ENCODE peak calls at places on chromosomes 5 and 9, in five cellular contexts. One of them, this sample, is unnamed.

GRCh38 chr9:134676886-134677285 is 35.3 kb downstream of the COL5A1 start:
- DNase-seq in A673: no peak
- DNase-seq in Peyer's patch: no peak
- DNase-seq in kidney: peak; percentile 37
- DNase-seq in OCI-LY7: no peak
- DNase-seq in this sample: peak; percentile 44

GRCh38 chr5:67996596-67996995 is 219.0 kb upstream of the PIK3R1 start:
- DNase-seq in A673: no peak
- DNase-seq in Peyer's patch: no peak
- DNase-seq in kidney: no peak
- DNase-seq in OCI-LY7: no peak
- DNase-seq in this sample: no peak

GRCh38 chr5:39714036-39714698 is 289.4 kb upstream of the DAB2 start:
- DNase-seq in A673: peak; percentile 60
- DNase-seq in Peyer's patch: peak; percentile 69
- DNase-seq in kidney: no peak
- DNase-seq in OCI-LY7: peak; percentile 39
- DNase-seq in this sample: no peak

GRCh38 chr5:166625210-166625865 is 1666.1 kb upstream of the WWC1 start:
- DNase-seq in A673: no peak
- DNase-seq in Peyer's patch: no peak
- DNase-seq in kidney: no peak
- DNase-seq in OCI-LY7: no peak
- DNase-seq in this sample: no peak

GRCh38 chr5:55902696-55903095 is 51.5 kb downstream of the IL31RA start:
- DNase-seq in A673: no peak
- DNase-seq in Peyer's patch: no peak
- DNase-seq in kidney: no peak
- DNase-seq in OCI-LY7: no peak
- DNase-seq in this sample: no peak

GRCh38 chr5:146620663-146621051 is 104.7 kb upstream of the GPR151 start:
- DNase-seq in A673: no peak
- DNase-seq in Peyer's patch: no peak
- DNase-seq in kidney: no peak
- DNase-seq in OCI-LY7: no peak
- DNase-seq in this sample: no peak

GRCh38 chr5:83512051-83512745 is 40.7 kb downstream of the VCAN start:
- DNase-seq in A673: no peak
- DNase-seq in Peyer's patch: no peak
- DNase-seq in kidney: no peak
- DNase-seq in OCI-LY7: no peak
- DNase-seq in this sample: no peak

GRCh38 chr5:80408976-80409926 is 1.4 kb downstream of the ZFYVE16 start:
- DNase-seq in A673: peak; percentile 19
- DNase-seq in Peyer's patch: no peak
- DNase-seq in kidney: no peak
- DNase-seq in OCI-LY7: no peak
- DNase-seq in this sample: no peak

GRCh38 chr5:116355819-116356601 is 218.6 kb downstream of the SEMA6A start:
- DNase-seq in A673: peak; percentile 23
- DNase-seq in Peyer's patch: no peak
- DNase-seq in kidney: no peak
- DNase-seq in OCI-LY7: no peak
- DNase-seq in this sample: no peak

GRCh38 chr5:135133698-135134515 is 99.9 kb upstream of the PITX1 start:
- DNase-seq in A673: no peak
- DNase-seq in Peyer's patch: peak; percentile 92
- DNase-seq in kidney: peak; percentile 61
- DNase-seq in OCI-LY7: no peak
- DNase-seq in this sample: no peak

GRCh38 chr5:177399903-177400868 is at the start of gene PFN3:
- DNase-seq in A673: peak; percentile 53
- DNase-seq in Peyer's patch: peak; percentile 70
- DNase-seq in kidney: no peak
- DNase-seq in OCI-LY7: no peak
- DNase-seq in this sample: no peak

GRCh38 chr5:155080721-155081120 is 67.2 kb downstream of the KIF4B start:
- DNase-seq in A673: no peak
- DNase-seq in Peyer's patch: no peak
- DNase-seq in kidney: no peak
- DNase-seq in OCI-LY7: no peak
- DNase-seq in this sample: no peak

GRCh38 chr9:17470449-17470848 is 108.4 kb upstream of the SH3GL2 start:
- DNase-seq in A673: no peak
- DNase-seq in Peyer's patch: no peak
- DNase-seq in kidney: no peak
- DNase-seq in OCI-LY7: no peak
- DNase-seq in this sample: no peak

GRCh38 chr5:45695011-45695667 is 1.0 kb downstream of the HCN1 start:
- DNase-seq in A673: peak; percentile 10
- DNase-seq in Peyer's patch: no peak
- DNase-seq in kidney: peak; percentile 57
- DNase-seq in OCI-LY7: no peak
- DNase-seq in this sample: no peak

GRCh38 chr5:66230551-66230950 is 86.5 kb downstream of the SREK1 start:
- DNase-seq in A673: no peak
- DNase-seq in Peyer's patch: no peak
- DNase-seq in kidney: no peak
- DNase-seq in OCI-LY7: no peak
- DNase-seq in this sample: no peak

GRCh38 chr9:92637331-92637730 is 32.6 kb downstream of the IPPK start:
- DNase-seq in A673: no peak
- DNase-seq in Peyer's patch: peak; percentile 36
- DNase-seq in kidney: no peak
- DNase-seq in OCI-LY7: no peak
- DNase-seq in this sample: no peak

GRCh38 chr9:16369427-16369826 is 501.0 kb downstream of the BNC2 start:
- DNase-seq in A673: no peak
- DNase-seq in Peyer's patch: no peak
- DNase-seq in kidney: no peak
- DNase-seq in OCI-LY7: no peak
- DNase-seq in this sample: no peak

GRCh38 chr9:33992622-33993021 is 56.1 kb downstream of the UBAP2 start:
- DNase-seq in A673: no peak
- DNase-seq in Peyer's patch: no peak
- DNase-seq in kidney: no peak
- DNase-seq in OCI-LY7: no peak
- DNase-seq in this sample: no peak

GRCh38 chr5:1537166-1538154 is 13.7 kb upstream of the LPCAT1 start:
- DNase-seq in A673: no peak
- DNase-seq in Peyer's patch: peak; percentile 47
- DNase-seq in kidney: no peak
- DNase-seq in OCI-LY7: no peak
- DNase-seq in this sample: peak; percentile 44

GRCh38 chr5:851553-851952 is 767 bp upstream of the ZDHHC11 start:
- DNase-seq in A673: no peak
- DNase-seq in Peyer's patch: peak; percentile 40
- DNase-seq in kidney: peak; percentile 29
- DNase-seq in OCI-LY7: no peak
- DNase-seq in this sample: peak; percentile 59

GRCh38 chr5:28707706-28708105 is 1669.3 kb upstream of the CDH9 start:
- DNase-seq in A673: no peak
- DNase-seq in Peyer's patch: no peak
- DNase-seq in kidney: no peak
- DNase-seq in OCI-LY7: no peak
- DNase-seq in this sample: no peak

GRCh38 chr5:28714887-28715286 is 1676.5 kb upstream of the CDH9 start:
- DNase-seq in A673: no peak
- DNase-seq in Peyer's patch: no peak
- DNase-seq in kidney: no peak
- DNase-seq in OCI-LY7: no peak
- DNase-seq in this sample: no peak

GRCh38 chr5:28708472-28708871 is 1670.1 kb upstream of the CDH9 start:
- DNase-seq in A673: no peak
- DNase-seq in Peyer's patch: no peak
- DNase-seq in kidney: no peak
- DNase-seq in OCI-LY7: no peak
- DNase-seq in this sample: no peak

GRCh38 chr5:28710360-28710759 is 1672.0 kb upstream of the CDH9 start:
- DNase-seq in A673: no peak
- DNase-seq in Peyer's patch: no peak
- DNase-seq in kidney: no peak
- DNase-seq in OCI-LY7: no peak
- DNase-seq in this sample: no peak
- TF ChIP-seq CTCF in A673: peak; percentile 24
- TF ChIP-seq CTCF in Peyer's patch: no peak
- TF ChIP-seq CTCF in kidney: no peak
- TF ChIP-seq CTCF in OCI-LY7: no peak
- TF ChIP-seq CTCF in this sample: peak; percentile 35

DNA sequence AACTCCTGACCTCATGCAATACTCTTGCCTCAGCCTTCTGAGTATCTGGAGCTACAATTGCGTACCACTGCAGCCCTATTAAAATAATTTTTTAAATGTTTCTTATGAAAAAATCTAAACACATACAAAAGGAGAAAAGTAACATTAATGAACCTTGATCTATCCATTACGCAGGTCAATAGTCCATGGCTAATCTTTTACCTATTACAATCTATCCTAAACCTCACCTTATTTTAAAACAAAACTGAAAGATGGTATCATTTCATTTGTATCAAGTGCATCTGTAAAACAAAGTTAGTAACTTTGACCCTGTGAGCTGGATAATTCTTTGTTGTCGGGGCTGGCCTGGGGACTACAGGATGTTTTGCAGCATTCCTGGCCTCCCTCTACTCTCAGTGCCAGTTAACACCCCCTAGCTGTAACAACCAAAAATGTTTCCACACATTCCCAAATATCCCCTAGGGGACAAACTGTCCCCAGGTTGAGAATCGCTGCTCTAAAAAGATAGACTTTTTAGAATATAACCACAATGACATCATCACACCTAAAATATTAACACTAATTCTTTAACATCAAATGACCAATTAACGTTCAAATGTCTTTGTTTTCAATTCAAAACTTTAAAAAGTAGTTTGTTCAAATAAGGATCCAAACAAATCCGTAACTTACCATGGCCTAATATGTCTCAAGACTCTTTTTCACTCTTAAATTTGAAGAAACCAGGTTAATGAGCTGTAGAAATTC is 54.8 kb downstream of the RNF38 start:
- DNase-seq in A673: peak; percentile 13
- DNase-seq in Peyer's patch: no peak
- DNase-seq in kidney: no peak
- DNase-seq in OCI-LY7: no peak
- DNase-seq in this sample: no peak
- TF ChIP-seq CTCF in A673: peak; percentile 17
- TF ChIP-seq CTCF in Peyer's patch: no peak
- TF ChIP-seq CTCF in kidney: no peak
- TF ChIP-seq CTCF in OCI-LY7: no peak
- TF ChIP-seq CTCF in this sample: peak; percentile 45

DNA sequence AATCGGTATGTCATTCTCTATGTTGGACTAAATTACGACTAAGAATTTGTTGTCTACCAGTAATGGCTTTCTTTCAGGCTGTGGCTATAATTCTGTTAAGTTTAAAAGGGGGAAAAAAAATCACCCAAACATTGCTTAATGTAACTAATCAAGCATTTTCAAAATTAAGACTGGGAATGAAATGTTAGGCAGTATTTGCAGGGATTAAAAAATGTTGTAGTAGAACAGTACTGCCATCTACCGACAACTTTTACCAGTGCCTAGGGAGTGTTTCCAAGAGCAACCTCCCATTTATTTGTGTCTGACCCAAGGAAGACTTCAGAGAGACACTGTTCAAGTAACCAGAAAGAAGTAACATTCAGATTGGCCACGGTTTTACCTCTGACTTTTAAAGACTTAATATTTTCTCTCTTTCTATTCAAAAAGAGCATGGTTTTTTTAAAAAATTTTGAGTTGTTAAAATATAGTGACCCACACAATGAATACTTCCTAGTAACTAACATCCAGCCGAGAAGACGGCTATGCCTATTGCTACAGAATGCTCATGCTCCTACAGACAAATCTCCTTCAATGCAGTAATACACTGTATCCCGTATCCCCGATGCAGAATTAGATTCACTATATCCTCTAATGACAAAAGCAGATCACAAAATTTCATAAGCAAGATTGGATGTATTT is 92.4 kb downstream of the ARL15 start:
- DNase-seq in A673: peak; percentile 75
- DNase-seq in Peyer's patch: peak; percentile 53
- DNase-seq in kidney: no peak
- DNase-seq in OCI-LY7: peak; percentile 47
- DNase-seq in this sample: no peak
- TF ChIP-seq CTCF in A673: peak; percentile 79
- TF ChIP-seq CTCF in Peyer's patch: peak; percentile 88
- TF ChIP-seq CTCF in kidney: peak; percentile 67
- TF ChIP-seq CTCF in OCI-LY7: peak; percentile 85
- TF ChIP-seq CTCF in this sample: peak; percentile 94

DNA sequence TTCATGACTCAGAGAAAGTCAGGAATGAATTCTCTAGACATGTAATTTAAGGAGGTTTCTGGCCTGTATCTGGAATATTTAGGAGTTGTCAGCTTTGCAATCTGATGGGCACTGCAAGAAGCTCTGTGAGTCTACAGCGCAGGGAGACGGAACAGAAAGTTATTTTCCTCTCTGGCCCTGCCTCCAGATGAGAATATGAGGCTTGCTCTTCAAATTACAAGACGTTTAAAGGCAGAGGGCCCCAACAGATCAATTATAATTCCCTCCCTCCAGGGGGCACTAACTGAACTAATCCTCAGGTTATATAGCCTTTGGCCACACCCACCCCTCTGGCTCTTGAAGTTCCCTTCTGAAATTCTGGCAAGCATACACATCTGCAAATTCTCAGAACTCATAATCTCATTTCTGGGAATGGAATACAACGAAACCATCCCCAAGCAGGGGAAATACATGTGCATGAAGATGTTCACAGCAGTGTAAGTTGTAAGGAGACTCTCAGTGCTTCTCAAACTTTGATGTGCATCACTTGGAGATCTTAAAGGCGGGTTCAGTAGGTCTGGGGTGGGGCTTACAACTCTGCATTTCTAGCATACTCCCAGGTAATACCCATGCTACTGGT is 307.6 kb downstream of the CWC27 start:
- DNase-seq in A673: peak; percentile 95
- DNase-seq in Peyer's patch: peak; percentile 71
- DNase-seq in kidney: no peak
- DNase-seq in OCI-LY7: peak; percentile 94
- DNase-seq in this sample: no peak
- TF ChIP-seq CTCF in A673: peak; percentile 55
- TF ChIP-seq CTCF in Peyer's patch: peak; percentile 9
- TF ChIP-seq CTCF in kidney: no peak
- TF ChIP-seq CTCF in OCI-LY7: peak; percentile 84
- TF ChIP-seq CTCF in this sample: peak; percentile 64

GRCh38 chr9:2991292-2991691 is 147.4 kb upstream of the PUM3 start:
- DNase-seq in A673: no peak
- DNase-seq in Peyer's patch: no peak
- DNase-seq in kidney: no peak
- DNase-seq in OCI-LY7: no peak
- DNase-seq in this sample: no peak
- TF ChIP-seq CTCF in A673: peak; percentile 30
- TF ChIP-seq CTCF in Peyer's patch: no peak
- TF ChIP-seq CTCF in kidney: no peak
- TF ChIP-seq CTCF in OCI-LY7: peak; percentile 28
- TF ChIP-seq CTCF in this sample: peak; percentile 74